ENCODE peak calls at places on chromosomes 7 and 10, in six cellular contexts. M, B, L, I, X and A are unnamed samples.

GRCh38 chr10:8233049-8233448 is 178.6 kb downstream of the GATA3 start:
- DNase-seq in M (no peak), B (no peak), L (no peak), I (no peak), X (no peak), A (no peak)

GRCh38 chr7:110317699-110318265 is 773.1 kb upstream of the LRRN3 start:
- DNase-seq in M (no peak), B (no peak), L (no peak), I (no peak), X (peak), A (no peak)

GRCh38 chr10:113666682-113667252 is 2.9 kb upstream of the NRAP start:
- DNase-seq in M (no peak), B (no peak), L (no peak), I (no peak), X (peak), A (no peak)

GRCh38 chr10:90871279-90871760 is 454 bp upstream of the RPP30 start:
- DNase-seq in M (no peak), B (peak), L (peak), I (peak), X (peak), A (no peak)

GRCh38 chr7:149621776-149622175 is 124.2 kb upstream of the ZNF746 start:
- DNase-seq in M (no peak), B (no peak), L (no peak), I (no peak), X (no peak), A (no peak)

GRCh38 chr7:69232445-69233376 is 365.6 kb upstream of the AUTS2 start:
- DNase-seq in M (no peak), B (no peak), L (no peak), I (no peak), X (no peak), A (no peak)

GRCh38 chr10:7445474-7446135 is 34.8 kb upstream of the SFMBT2 start:
- DNase-seq in M (no peak), B (no peak), L (no peak), I (peak), X (no peak), A (no peak)

GRCh38 chr7:77540402-77540822 is 3.3 kb downstream of the PTPN12 start:
- DNase-seq in M (no peak), B (no peak), L (no peak), I (no peak), X (no peak), A (no peak)

GRCh38 chr10:132467464-132468149 is 70.0 kb upstream of the INPP5A start:
- DNase-seq in M (no peak), B (no peak), L (no peak), I (no peak), X (no peak), A (no peak)

GRCh38 chr7:44565795-44566559 is 7.7 kb downstream of the DDX56 start:
- DNase-seq in M (no peak), B (no peak), L (no peak), I (no peak), X (no peak), A (no peak)

GRCh38 chr10:63684257-63684936 is 163.2 kb downstream of the REEP3 start:
- DNase-seq in M (no peak), B (no peak), L (no peak), I (no peak), X (no peak), A (no peak)

GRCh38 chr7:35697414-35698175 is 2.7 kb upstream of the HERPUD2 start:
- DNase-seq in M (peak), B (no peak), L (peak), I (no peak), X (peak), A (no peak)

GRCh38 chr7:39589323-39590111 is 23.3 kb downstream of the YAE1 start:
- DNase-seq in M (peak), B (no peak), L (no peak), I (no peak), X (peak), A (no peak)

GRCh38 chr10:72487521-72487920 is 132.8 kb upstream of the DNAJB12 start:
- DNase-seq in M (no peak), B (no peak), L (no peak), I (no peak), X (no peak), A (no peak)

GRCh38 chr7:38955892-38956291 is 21.8 kb upstream of the POU6F2 start:
- DNase-seq in M (no peak), B (no peak), L (no peak), I (no peak), X (no peak), A (no peak)

GRCh38 chr7:16670021-16670420 is 24.0 kb downstream of the BZW2 start:
- DNase-seq in M (no peak), B (no peak), L (no peak), I (no peak), X (peak), A (no peak)

GRCh38 chr10:119807960-119808697 is 64.5 kb downstream of the MCMBP start:
- DNase-seq in M (peak), B (no peak), L (no peak), I (no peak), X (peak), A (no peak)

GRCh38 chr7:46848944-46849343 is 733.0 kb downstream of the TNS3 start:
- DNase-seq in M (peak), B (no peak), L (no peak), I (no peak), X (peak), A (no peak)

GRCh38 chr7:23120106-23120505 is 14.5 kb downstream of the KLHL7 start:
- DNase-seq in M (no peak), B (no peak), L (no peak), I (no peak), X (no peak), A (no peak)

GRCh38 chr10:20232079-20232478 is 415.8 kb downstream of the PLXDC2 start:
- DNase-seq in M (no peak), B (no peak), L (no peak), I (no peak), X (no peak), A (no peak)

GRCh38 chr10:20240643-20241042 is 424.4 kb downstream of the PLXDC2 start:
- DNase-seq in M (no peak), B (no peak), L (no peak), I (no peak), X (no peak), A (no peak)

GRCh38 chr10:20233423-20233822 is 417.2 kb downstream of the PLXDC2 start:
- DNase-seq in M (no peak), B (no peak), L (no peak), I (no peak), X (no peak), A (no peak)

GRCh38 chr10:20237091-20237570 is 420.9 kb downstream of the PLXDC2 start:
- DNase-seq in M (no peak), B (no peak), L (no peak), I (no peak), X (no peak), A (no peak)
- TF ChIP-seq CTCF in M (no peak), B (no peak), L (no peak), I (no peak), X (no peak), A (no peak)

GRCh38 chr10:101617102-101617823 is 29.1 kb downstream of the DPCD start:
- DNase-seq in M (no peak), B (no peak), L (no peak), I (peak), X (no peak), A (no peak)
- TF ChIP-seq CTCF in M (no peak), B (no peak), L (no peak), I (peak), X (no peak), A (no peak)

GRCh38 chr10:26728957-26729356 is 31.5 kb downstream of the PDSS1 start:
- DNase-seq in M (no peak), B (no peak), L (no peak), I (no peak), X (no peak), A (no peak)
- TF ChIP-seq CTCF in M (no peak), B (no peak), L (no peak), I (peak), X (peak), A (no peak)

DNA sequence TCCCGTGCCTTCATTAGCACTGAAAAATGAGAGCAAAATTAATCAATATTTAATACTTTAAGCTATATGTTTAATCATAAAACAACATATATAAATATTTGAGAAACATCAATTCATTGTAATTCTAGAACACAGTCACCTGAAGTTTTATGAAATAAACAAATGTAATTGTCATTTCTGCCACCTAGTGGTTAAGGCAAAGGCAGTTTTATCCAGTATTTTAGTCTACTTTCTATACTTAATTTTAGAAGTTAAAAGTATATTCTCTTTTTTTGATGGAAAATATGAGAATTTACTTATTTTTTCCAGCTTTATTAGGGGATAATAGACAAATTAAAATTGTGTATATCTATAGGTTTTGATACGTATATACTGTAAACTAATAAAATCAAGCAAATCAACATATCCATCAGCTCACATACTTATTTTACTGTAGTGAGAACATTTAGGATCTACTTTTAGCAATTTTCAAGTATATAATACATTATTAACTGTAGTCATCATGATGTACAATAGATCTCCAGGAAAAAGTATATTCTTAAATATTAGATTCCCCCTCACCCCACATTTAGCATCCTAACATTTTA is 16.9 kb downstream of the PCGF6 start:
- DNase-seq in M (no peak), B (no peak), L (no peak), I (peak), X (peak), A (no peak)
- TF ChIP-seq CTCF in M (peak), B (peak), L (peak), I (peak), X (peak), A (no peak)

DNA sequence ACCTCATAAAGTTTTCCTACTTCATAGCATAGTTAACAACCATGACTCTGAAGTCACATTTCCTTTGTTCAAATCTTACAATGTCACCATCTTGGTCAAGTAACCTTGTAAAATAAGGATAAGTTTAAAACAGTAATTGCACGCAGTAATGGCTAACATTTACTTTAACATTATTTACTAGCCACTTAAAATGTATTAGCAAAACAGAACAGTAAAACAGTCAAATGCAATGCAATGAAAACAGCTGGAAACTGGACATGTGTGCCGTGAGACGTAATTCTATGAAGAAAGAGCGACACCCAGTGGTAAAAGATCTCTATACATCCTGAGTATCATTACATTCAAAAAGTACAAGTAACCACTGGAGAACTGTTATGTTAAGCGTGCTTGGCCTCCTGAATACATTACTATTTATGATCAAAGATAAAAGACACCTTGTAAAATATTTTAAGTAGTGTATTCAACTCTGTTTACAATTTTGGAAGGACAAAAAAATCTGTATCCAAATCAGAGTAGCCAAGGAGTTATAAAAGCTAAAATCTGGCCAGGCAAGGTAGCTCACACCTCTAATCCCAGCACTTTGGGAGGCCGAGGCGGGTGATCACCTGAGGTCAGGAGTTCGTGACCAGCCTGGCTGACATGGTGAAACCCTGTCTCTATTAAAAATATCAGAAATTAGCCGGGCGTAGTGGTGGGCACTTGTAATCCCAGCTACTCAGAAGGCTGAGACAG is 27.2 kb downstream of the ATE1 start:
- DNase-seq in M (no peak), B (no peak), L (peak), I (peak), X (peak), A (no peak)
- TF ChIP-seq CTCF in M (peak), B (peak), L (peak), I (peak), X (peak), A (no peak)

GRCh38 chr10:815338-816104 is 116.0 kb downstream of the LARP4B start:
- DNase-seq in M (no peak), B (no peak), L (peak), I (no peak), X (no peak), A (no peak)
- TF ChIP-seq CTCF in M (no peak), B (peak), L (peak), I (no peak), X (no peak), A (no peak)

GRCh38 chr10:117074621-117075020 is 63.4 kb downstream of the VAX1 start:
- DNase-seq in M (no peak), B (no peak), L (peak), I (no peak), X (no peak), A (no peak)
- TF ChIP-seq CTCF in M (no peak), B (no peak), L (peak), I (no peak), X (no peak), A (no peak)

GRCh38 chr10:104056619-104057273 is 28.9 kb downstream of the COL17A1 start:
- DNase-seq in M (no peak), B (no peak), L (no peak), I (no peak), X (no peak), A (no peak)
- TF ChIP-seq CTCF in M (no peak), B (no peak), L (no peak), I (no peak), X (no peak), A (no peak)